ENCODE peak calls at places on chromosomes 1 and 21, in six cellular contexts. X is T-helper 17 cell; J is mammary epithelial cell; G is heart right ventricle; Z is CD8-positive, alpha-beta memory T cell; N is NCI-H345. Y is an unnamed sample.

GRCh38 chr21:39105341-39105765 is 77.9 kb downstream of the PSMG1 start:
- DNase-seq in X (no peak), J (no peak), G (no peak), Z (no peak), N (no peak), Y (no peak)

GRCh38 chr1:243731974-243732373 is 118.1 kb downstream of the AKT3 start:
- DNase-seq in X (no peak), J (no peak), G (no peak), Z (no peak), N (no peak), Y (no peak)

GRCh38 chr1:245225709-245226464 is 71.1 kb downstream of the KIF26B start:
- DNase-seq in X (no peak), J (no peak), G (no peak), Z (no peak), N (no peak), Y (no peak)

GRCh38 chr1:156246762-156247459 is 945 bp downstream of the PAQR6 start:
- DNase-seq in X (no peak), J (no peak), G (no peak), Z (no peak), N (no peak), Y (peak; percentile 62)

GRCh38 chr1:20584890-20585289 is 4.0 kb upstream of the CDA start:
- DNase-seq in X (no peak), J (peak; percentile 69), G (no peak), Z (no peak), N (no peak), Y (no peak)

GRCh38 chr1:203306089-203306969 is 1.0 kb downstream of the BTG2 start:
- DNase-seq in X (no peak), J (peak; percentile 94), G (peak; percentile 80), Z (peak; percentile 29), N (peak; percentile 44), Y (peak; percentile 64)

GRCh38 chr1:8259498-8260290 is 58.2 kb upstream of the SLC45A1 start:
- DNase-seq in X (no peak), J (peak; percentile 76), G (no peak), Z (no peak), N (peak; percentile 23), Y (peak; percentile 67)

GRCh38 chr1:228743405-228743804 is 8.1 kb downstream of the RHOU start:
- DNase-seq in X (no peak), J (no peak), G (no peak), Z (no peak), N (no peak), Y (no peak)

GRCh38 chr21:26846036-26846931 is 1.1 kb upstream of the ADAMTS1 start:
- DNase-seq in X (no peak), J (peak; percentile 50), G (peak; percentile 88), Z (no peak), N (no peak), Y (peak; percentile 87)

GRCh38 chr21:16239659-16240265 is 510.0 kb downstream of the USP25 start:
- DNase-seq in X (no peak), J (no peak), G (no peak), Z (no peak), N (no peak), Y (no peak)

GRCh38 chr1:18959591-18959990 is 3.1 kb upstream of the IFFO2 start:
- DNase-seq in X (no peak), J (no peak), G (no peak), Z (no peak), N (no peak), Y (no peak)

GRCh38 chr21:46391773-46392172 is 66.9 kb upstream of the DIP2A start:
- DNase-seq in X (no peak), J (no peak), G (no peak), Z (no peak), N (no peak), Y (no peak)

GRCh38 chr21:38664821-38665220 is 140.9 kb upstream of the ETS2 start:
- DNase-seq in X (no peak), J (no peak), G (no peak), Z (no peak), N (no peak), Y (peak; percentile 22)

GRCh38 chr21:44590311-44590721 is 2.0 kb downstream of the KRTAP10-6 start:
- DNase-seq in X (no peak), J (no peak), G (no peak), Z (no peak), N (no peak), Y (no peak)

GRCh38 chr1:87329756-87330200 is 1.1 kb downstream of the LMO4 start:
- DNase-seq in X (no peak), J (no peak), G (no peak), Z (peak; percentile 3), N (peak; percentile 31), Y (no peak)

GRCh38 chr1:245990315-245991022 is 516.6 kb downstream of the SMYD3 start:
- DNase-seq in X (no peak), J (no peak), G (no peak), Z (no peak), N (no peak), Y (no peak)

GRCh38 chr1:230809205-230809990 is 58.9 kb downstream of the C1orf198 start:
- DNase-seq in X (no peak), J (no peak), G (no peak), Z (no peak), N (no peak), Y (peak; percentile 2)

GRCh38 chr1:93600663-93601062 is 81.0 kb downstream of the BCAR3 start:
- DNase-seq in X (no peak), J (no peak), G (no peak), Z (no peak), N (no peak), Y (no peak)

GRCh38 chr1:212368073-212368484 is 46.6 kb downstream of the PACC1 start:
- DNase-seq in X (no peak), J (peak; percentile 54), G (no peak), Z (peak; percentile 27), N (peak; percentile 40), Y (peak; percentile 79)

GRCh38 chr1:157910270-157910669 is 68.7 kb upstream of the CD5L start:
- DNase-seq in X (no peak), J (no peak), G (no peak), Z (no peak), N (no peak), Y (no peak)

GRCh38 chr1:202964755-202965440 is 2.2 kb downstream of the CYB5R1 start:
- DNase-seq in X (no peak), J (peak; percentile 38), G (no peak), Z (no peak), N (peak; percentile 99), Y (no peak)

GRCh38 chr1:10513199-10513598 is 38.4 kb downstream of the PEX14 start:
- DNase-seq in X (no peak), J (no peak), G (no peak), Z (no peak), N (no peak), Y (no peak)

GRCh38 chr1:173168941-173169340 is 38.2 kb downstream of the TNFSF4 start:
- DNase-seq in X (no peak), J (peak; percentile 26), G (no peak), Z (no peak), N (no peak), Y (no peak)

GRCh38 chr1:215146252-215146975 is 63.9 kb downstream of the KCNK2 start:
- DNase-seq in X (no peak), J (peak; percentile 10), G (no peak), Z (no peak), N (peak; percentile 11), Y (peak; percentile 8)

GRCh38 chr1:181390350-181391080 is 92.8 kb upstream of the CACNA1E start:
- DNase-seq in X (no peak), J (no peak), G (no peak), Z (no peak), N (peak; percentile 51), Y (no peak)

GRCh38 chr1:117534995-117535467 is 70.8 kb upstream of the TENT5C start:
- DNase-seq in X (peak; percentile 14), J (peak; percentile 51), G (no peak), Z (no peak), N (peak; percentile 61), Y (peak; percentile 71)

GRCh38 chr1:29354511-29355098 is 118.3 kb downstream of the PTPRU start:
- DNase-seq in X (no peak), J (peak; percentile 20), G (no peak), Z (no peak), N (no peak), Y (no peak)

GRCh38 chr21:34129971-34130597 is 56.7 kb downstream of the MRPS6 start:
- DNase-seq in X (no peak), J (no peak), G (no peak), Z (no peak), N (peak; percentile 35), Y (no peak)

GRCh38 chr1:62325076-62325475 is 5.8 kb upstream of the KANK4 start:
- DNase-seq in X (no peak), J (peak; percentile 94), G (no peak), Z (no peak), N (no peak), Y (peak; percentile 85)

Y was measured in AG20443.